ENCODE peak calls at places on chromosomes 3 and 15, in six cellular contexts. U, M, H, L, P and Q are unnamed samples.

GRCh38 chr15:23497710-23498111 is 50.7 kb upstream of the GOLGA6L2 start:
- DNase-seq in L (no peak), H (no peak), M (no peak), U (no peak), P (peak), Q (no peak)

GRCh38 chr15:88385078-88385700 is 82.0 kb downstream of the MRPL46 start:
- DNase-seq in U (no peak), P (no peak), M (no peak), H (peak), L (no peak), Q (no peak)

GRCh38 chr3:103644450-103644849 is 1209.6 kb downstream of the ZPLD1 start:
- DNase-seq in L (peak), P (no peak), M (no peak), H (peak), U (no peak), Q (no peak)

GRCh38 chr15:92361321-92362090 is 32.2 kb upstream of the ST8SIA2 start:
- DNase-seq in M (no peak), L (no peak), P (no peak), H (no peak), U (no peak), Q (no peak)

GRCh38 chr3:184164648-184165330 is 9.6 kb downstream of the DVL3 start:
- DNase-seq in P (no peak), H (no peak), M (no peak), L (no peak), U (no peak), Q (no peak)

GRCh38 chr3:115825046-115825445 is 201.7 kb downstream of the GAP43 start:
- DNase-seq in H (peak), L (no peak), P (no peak), U (no peak), M (no peak), Q (no peak)

GRCh38 chr15:59247364-59247763 is 40.7 kb downstream of the LDHAL6B start:
- DNase-seq in L (peak), H (peak), U (peak), P (peak), M (peak), Q (no peak)

GRCh38 chr3:22731901-22732300 is 471.2 kb upstream of the UBE2E2 start:
- DNase-seq in H (no peak), L (no peak), M (no peak), P (no peak), U (no peak), Q (no peak)

GRCh38 chr3:177751770-177752169 is 554.5 kb upstream of the TBL1XR1 start:
- DNase-seq in P (no peak), U (no peak), M (no peak), L (no peak), H (no peak), Q (no peak)

GRCh38 chr15:98812711-98813441 is 164.5 kb downstream of the IGF1R start:
- DNase-seq in H (no peak), M (no peak), P (no peak), U (no peak), L (no peak), Q (no peak)

GRCh38 chr3:48297111-48297810 is 36.2 kb downstream of the SPINK8 start:
- DNase-seq in U (no peak), H (no peak), L (no peak), M (no peak), P (no peak), Q (no peak)

GRCh38 chr3:171132873-171133272 is 106.4 kb upstream of the SLC2A2 start:
- DNase-seq in M (no peak), P (no peak), L (no peak), U (no peak), H (peak), Q (no peak)

GRCh38 chr3:194150252-194150934 is 14.4 kb downstream of the HES1 start:
- DNase-seq in P (no peak), L (no peak), H (no peak), M (no peak), U (peak), Q (no peak)

GRCh38 chr3:52143156-52143555 is 11.1 kb downstream of the POC1A start:
- DNase-seq in P (no peak), U (no peak), M (no peak), H (no peak), L (no peak), Q (no peak)
- H3K9ac ChIP-seq in P (no peak), U (no peak), M (peak), H (no peak), L (no peak), Q (no peak)

GRCh38 chr3:26064297-26064696 is 274.4 kb downstream of the OXSM start:
- DNase-seq in U (no peak), M (no peak), L (no peak), P (no peak), H (no peak), Q (no peak)

GRCh38 chr3:26061947-26062346 is 272.1 kb downstream of the OXSM start:
- DNase-seq in M (no peak), L (no peak), H (no peak), U (no peak), P (no peak), Q (no peak)

GRCh38 chr3:26058774-26059455 is 269.0 kb downstream of the OXSM start:
- DNase-seq in H (no peak), P (no peak), M (no peak), U (no peak), L (no peak), Q (no peak)
- H3K27ac ChIP-seq in H (no peak), P (no peak), M (no peak), U (no peak), L (no peak), Q (no peak)

DNA sequence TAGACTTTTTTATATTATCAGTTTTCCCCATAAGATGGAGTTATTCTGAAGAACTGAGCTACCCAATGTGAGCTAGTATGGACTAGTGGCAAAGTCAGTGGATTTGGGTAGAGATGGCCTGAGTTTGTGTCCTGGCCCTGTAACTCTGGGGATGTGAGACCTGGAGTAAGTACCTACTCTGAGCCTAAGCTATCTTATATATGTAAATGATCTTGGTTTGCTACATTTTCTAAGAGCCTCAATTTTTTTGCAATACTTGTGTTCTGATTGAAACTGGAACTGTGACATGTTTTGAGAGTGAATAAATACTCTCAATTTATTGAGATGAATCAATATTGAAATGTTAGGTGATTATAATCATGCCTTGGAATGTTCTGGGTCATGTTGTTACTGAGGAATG is 73.6 kb downstream of the ZNF621 start:
- DNase-seq in H (no peak), M (no peak), L (no peak), P (no peak), U (no peak), Q (no peak)
- H3K9ac ChIP-seq in H (no peak), M (no peak), L (no peak), P (no peak), U (no peak), Q (no peak)

GRCh38 chr3:138898708-138899107 is 48.2 kb downstream of the FOXL2 start:
- DNase-seq in P (no peak), M (no peak), L (no peak), H (no peak), U (no peak), Q (no peak)

GRCh38 chr3:138901579-138901978 is 45.4 kb downstream of the FOXL2 start:
- DNase-seq in H (no peak), P (no peak), L (no peak), M (no peak), U (no peak), Q (no peak)

GRCh38 chr3:138902166-138902565 is 44.8 kb downstream of the FOXL2 start:
- DNase-seq in U (no peak), P (no peak), M (no peak), L (no peak), H (no peak), Q (no peak)

GRCh38 chr3:138898301-138898700 is 48.6 kb downstream of the FOXL2 start:
- DNase-seq in P (no peak), M (no peak), U (peak), H (peak), L (no peak), Q (no peak)

GRCh38 chr3:138899592-138899991 is 47.3 kb downstream of the FOXL2 start:
- DNase-seq in L (no peak), M (no peak), U (no peak), P (no peak), H (peak), Q (no peak)
- H3K27ac ChIP-seq in L (no peak), M (no peak), U (no peak), P (no peak), H (no peak), Q (no peak)

GRCh38 chr3:158731525-158731924 is 732 bp downstream of the RARRES1 start:
- DNase-seq in H (no peak), U (no peak), M (no peak), P (no peak), L (no peak), Q (no peak)
- H3K9ac ChIP-seq in H (peak), U (peak), M (peak), P (no peak), L (no peak), Q (peak)

GRCh38 chr3:187150599-187150998 is 11.3 kb upstream of the RPL39L start:
- DNase-seq in U (peak), L (peak), H (no peak), M (no peak), P (peak), Q (no peak)

GRCh38 chr3:187146389-187146788 is 7.1 kb upstream of the RPL39L start:
- DNase-seq in P (no peak), L (no peak), M (no peak), U (no peak), H (no peak), Q (no peak)

DNA sequence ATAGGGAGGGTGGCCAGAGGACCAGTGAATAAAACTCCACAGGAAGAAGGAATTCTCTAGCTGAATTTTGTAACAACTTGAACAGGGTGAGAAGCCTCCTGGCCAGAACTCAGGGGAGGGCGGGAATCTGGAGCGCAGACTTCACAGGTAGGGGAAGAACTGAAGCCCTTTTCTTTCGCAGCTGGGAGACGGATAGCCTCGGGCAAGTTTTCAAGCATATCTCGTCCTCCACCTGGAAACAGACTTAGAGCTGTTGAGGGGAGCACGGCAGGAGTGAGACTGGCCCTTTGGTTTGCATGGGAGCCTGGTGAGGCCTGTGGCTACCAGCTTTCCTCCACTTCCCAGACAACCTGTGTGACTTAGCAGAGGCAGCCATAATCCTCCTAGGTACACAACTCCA is 10.9 kb upstream of the RPL39L start:
- DNase-seq in M (no peak), P (no peak), L (no peak), U (no peak), H (no peak), Q (no peak)
- H3K27ac ChIP-seq in M (no peak), P (no peak), L (no peak), U (no peak), H (no peak), Q (no peak)

GRCh38 chr3:152300029-152300764 is 31.5 kb downstream of the MBNL1 start:
- DNase-seq in L (no peak), U (no peak), M (no peak), P (no peak), H (no peak), Q (no peak)
- H3K9ac ChIP-seq in L (no peak), U (no peak), M (no peak), P (no peak), H (peak), Q (peak)